ENCODE peak calls at places on chromosomes 11 and 22, in nine cellular contexts. U is adrenal gland; V is fibroblast of lung; K is CD4-positive, alpha-beta T cell; H is lung; C is psoas muscle; E is tibial nerve; D is thoracic aorta; R is breast epithelium. J is an unnamed sample.

GRCh38 chr22:38652858-38653257 is 3.3 kb downstream of the FAM227A start:
- DNase-seq in U (no peak), V (no peak), K (no peak), H (no peak), C (no peak), E (no peak), D (no peak), R (no peak), J (no peak)

GRCh38 chr11:130424613-130425140 is 3.7 kb downstream of the ADAMTS8 start:
- DNase-seq in U (no peak), V (no peak), K (no peak), H (no peak), C (peak), E (no peak), D (no peak), R (no peak), J (no peak)

GRCh38 chr22:29004647-29005371 is 56.8 kb downstream of the C22orf31 start:
- DNase-seq in U (peak), V (peak), K (no peak), H (peak), C (peak), E (no peak), D (no peak), R (no peak), J (no peak)

GRCh38 chr22:21022955-21023614 is 8.1 kb downstream of the P2RX6 start:
- DNase-seq in U (no peak), V (no peak), K (no peak), H (no peak), C (no peak), E (no peak), D (no peak), R (no peak), J (no peak)

GRCh38 chr11:32382339-32383049 is 52.8 kb downstream of the WT1 start:
- DNase-seq in U (no peak), V (peak), K (no peak), H (no peak), C (no peak), E (no peak), D (no peak), R (no peak), J (no peak)

GRCh38 chr11:11444800-11445126 is 91.7 kb upstream of the CSNK2A3 start:
- DNase-seq in U (no peak), V (no peak), K (no peak), H (no peak), C (no peak), E (no peak), D (no peak), R (no peak), J (no peak)

GRCh38 chr11:31870609-31871309 is 59.6 kb upstream of the PAX6 start:
- DNase-seq in U (peak), V (peak), K (no peak), H (peak), C (peak), E (peak), D (no peak), R (peak), J (peak)

GRCh38 chr22:50261615-50262459 is at the start of gene MAPK12:
- DNase-seq in U (no peak), V (peak), K (no peak), H (no peak), C (peak), E (no peak), D (no peak), R (no peak), J (no peak)

GRCh38 chr11:67584205-67584880 is 731 bp downstream of the GSTP1 start:
- DNase-seq in U (peak), V (peak), K (no peak), H (peak), C (peak), E (peak), D (no peak), R (peak), J (no peak)

DNA sequence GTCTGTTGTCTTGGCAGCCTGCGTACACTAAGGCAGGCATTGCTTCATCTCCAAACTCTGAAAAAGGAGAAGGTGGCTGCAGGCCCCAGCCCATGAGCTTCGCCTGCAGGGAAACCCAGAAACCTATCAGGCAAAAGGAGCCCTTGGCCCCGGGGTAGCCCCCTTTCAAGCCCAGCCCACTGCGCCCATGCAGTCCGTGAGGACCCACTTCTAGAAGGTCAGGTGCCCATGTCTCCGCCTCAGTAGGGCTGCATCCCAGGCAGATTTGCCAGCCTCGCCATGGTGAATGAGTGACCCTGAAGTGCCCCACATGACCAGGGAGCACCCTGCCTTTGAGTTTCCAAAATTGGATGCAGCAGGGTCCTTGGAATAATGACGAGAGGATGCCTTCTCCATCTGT is 1158.4 kb downstream of the BRD1 start:
- DNase-seq in U (no peak), V (no peak), K (no peak), H (no peak), C (peak), E (no peak), D (no peak), R (no peak), J (no peak)
- TF ChIP-seq CTCF in U (no peak), V (no peak), K (no peak), H (no peak), C (no peak), E (no peak), D (no peak), R (no peak), J (no peak)

DNA sequence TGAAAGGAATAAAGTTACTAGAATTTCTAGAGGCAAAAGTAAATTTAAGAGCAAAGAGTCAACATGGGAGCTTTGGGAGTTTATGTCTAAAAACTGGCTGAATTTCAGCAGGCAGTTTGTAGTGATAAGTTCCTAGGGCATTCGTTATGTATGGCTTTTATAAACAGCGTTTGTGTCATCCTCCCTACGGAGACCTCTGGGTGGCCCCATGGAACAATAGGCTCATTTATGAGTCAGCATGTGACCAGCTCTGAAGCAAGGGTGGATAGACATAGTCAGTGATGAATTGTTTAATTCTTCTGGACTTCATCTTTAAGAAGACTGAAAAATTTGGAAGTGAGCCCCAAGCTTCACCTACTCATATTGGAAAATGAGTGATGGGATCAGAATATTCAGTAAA is 37.1 kb downstream of the SVIP start:
- DNase-seq in U (no peak), V (peak), K (no peak), H (no peak), C (no peak), E (no peak), D (no peak), R (no peak), J (no peak)
- H3K27ac ChIP-seq in U (no peak), V (no peak), K (no peak), H (no peak), C (no peak), E (no peak), D (no peak), R (no peak), J (no peak)

DNA sequence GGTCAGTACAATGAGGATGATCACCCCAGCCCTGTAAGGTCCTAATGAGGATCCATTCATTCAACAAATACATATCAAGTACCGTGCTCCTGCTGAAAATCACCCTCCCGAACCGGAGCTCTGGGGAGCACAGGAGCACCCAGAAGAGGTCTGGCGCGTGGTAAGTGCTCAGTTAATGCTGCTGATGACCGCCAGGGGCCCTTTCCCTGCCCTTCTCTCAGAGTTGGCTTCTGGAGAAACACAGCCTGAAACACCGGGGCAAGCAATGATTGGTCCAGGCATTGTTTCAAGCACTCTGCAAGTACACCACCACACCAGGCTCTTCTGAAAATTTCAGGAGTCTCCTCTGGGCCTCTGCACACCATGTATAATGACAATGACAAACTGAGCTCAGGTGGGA is 3.8 kb upstream of the CCDC86 start:
- DNase-seq in U (no peak), V (no peak), K (no peak), H (no peak), C (no peak), E (no peak), D (no peak), R (no peak), J (no peak)
- TF ChIP-seq CTCF in U (no peak), V (no peak), K (no peak), H (no peak), C (no peak), E (no peak), D (no peak), R (no peak), J (no peak)

DNA sequence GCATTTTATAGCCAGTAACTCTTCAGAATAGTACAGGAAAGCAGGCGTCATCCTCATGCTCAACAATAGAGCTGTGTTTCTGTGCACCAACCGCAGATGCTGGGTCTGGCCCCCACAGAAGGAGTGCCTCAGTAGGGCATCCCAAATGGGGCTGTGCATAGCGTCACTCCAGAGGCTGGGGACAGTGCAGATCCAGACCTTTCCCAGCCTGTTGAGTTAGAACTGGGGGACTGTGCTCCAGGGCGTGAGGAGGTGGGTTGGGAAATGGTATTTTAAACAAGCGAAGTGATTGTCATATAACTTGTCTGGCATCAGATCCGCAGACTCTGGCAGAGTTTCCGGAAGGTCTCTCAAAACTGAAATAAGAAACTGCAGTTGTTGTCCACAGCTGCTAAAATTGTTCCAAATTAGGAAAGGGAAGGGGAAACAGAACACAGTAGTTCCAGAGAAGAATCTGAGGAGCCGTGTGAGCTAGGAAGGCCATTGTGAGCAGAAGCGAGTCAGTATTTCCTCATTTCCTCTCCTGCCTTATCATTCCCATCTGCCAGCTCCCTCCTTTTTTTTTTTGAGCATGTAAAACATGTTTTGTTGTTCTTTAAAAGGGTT is 52.2 kb downstream of the JAM3 start:
- DNase-seq in U (no peak), V (peak), K (no peak), H (no peak), C (no peak), E (peak), D (no peak), R (no peak), J (no peak)
- H3K27ac ChIP-seq in U (peak), V (peak), K (no peak), H (peak), C (peak), E (peak), D (peak), R (peak), J (peak)

GRCh38 chr11:126393143-126393542 is 37.7 kb downstream of the ST3GAL4 start:
- DNase-seq in U (no peak), V (no peak), K (no peak), H (no peak), C (no peak), E (no peak), D (no peak), R (peak), J (no peak)

GRCh38 chr11:126390418-126390817 is 34.9 kb downstream of the ST3GAL4 start:
- DNase-seq in U (no peak), V (no peak), K (no peak), H (no peak), C (no peak), E (no peak), D (no peak), R (no peak), J (no peak)

GRCh38 chr11:126392638-126393023 is 37.1 kb downstream of the ST3GAL4 start:
- DNase-seq in U (no peak), V (no peak), K (no peak), H (no peak), C (no peak), E (no peak), D (no peak), R (no peak), J (no peak)

GRCh38 chr11:126391286-126391954 is 35.9 kb downstream of the ST3GAL4 start:
- DNase-seq in U (no peak), V (no peak), K (no peak), H (no peak), C (no peak), E (no peak), D (no peak), R (peak), J (no peak)

GRCh38 chr11:126391970-126392637 is 36.6 kb downstream of the ST3GAL4 start:
- DNase-seq in U (no peak), V (no peak), K (no peak), H (no peak), C (no peak), E (no peak), D (no peak), R (peak), J (no peak)
- TF ChIP-seq CTCF in U (peak), V (no peak), K (no peak), H (no peak), C (no peak), E (no peak), D (no peak), R (no peak), J (peak)

GRCh38 chr22:23153994-23154393 is 8.7 kb downstream of the RAB36 start:
- DNase-seq in U (no peak), V (no peak), K (no peak), H (no peak), C (no peak), E (no peak), D (no peak), R (no peak), J (no peak)
- H3K27ac ChIP-seq in U (no peak), V (no peak), K (no peak), H (no peak), C (no peak), E (no peak), D (no peak), R (no peak), J (no peak)

J was measured in AG04450.